ENCODE peak calls at places on chromosomes 13 and 19, in nine cellular contexts. G, K, M, Z, V, A, O, B and U are unnamed samples.

GRCh38 chr19:13044160-13044853 is 49.0 kb downstream of the NFIX start:
- DNase-seq in M (no peak), Z (no peak), V (no peak), B (peak; percentile 51), G (no peak), O (peak; percentile 62), A (no peak), K (peak; percentile 57), U (no peak)

GRCh38 chr19:46076951-46077814 is 36.4 kb upstream of the IGFL4 start:
- DNase-seq in M (peak; percentile 91), A (no peak), G (peak; percentile 9), O (peak; percentile 79), Z (peak; percentile 82), B (peak; percentile 89), V (peak; percentile 90), K (peak; percentile 88), U (peak; percentile 80)

GRCh38 chr13:25783480-25784081 is 268.2 kb downstream of the SHISA2 start:
- DNase-seq in B (no peak), Z (no peak), V (no peak), A (no peak), O (no peak), M (no peak), G (no peak), K (no peak), U (no peak)

GRCh38 chr13:45833242-45833641 is 18.3 kb downstream of the SIAH3 start:
- DNase-seq in O (no peak), B (peak; percentile 22), A (no peak), Z (no peak), V (no peak), G (no peak), M (no peak), K (no peak), U (no peak)

GRCh38 chr13:77079902-77080413 is 53.0 kb upstream of the FBXL3 start:
- DNase-seq in Z (no peak), K (no peak), V (no peak), B (no peak), M (no peak), G (no peak), O (no peak), A (no peak), U (no peak)

GRCh38 chr13:33453911-33454310 is 168.4 kb upstream of the STARD13 start:
- DNase-seq in B (no peak), G (no peak), M (no peak), Z (no peak), O (peak; percentile 34), V (peak; percentile 6), K (peak; percentile 35), A (no peak), U (no peak)

GRCh38 chr13:91785435-91786137 is 387.2 kb downstream of the GPC5 start:
- DNase-seq in Z (no peak), M (no peak), O (no peak), K (no peak), A (no peak), B (no peak), V (no peak), G (no peak), U (no peak)

GRCh38 chr19:19539738-19540703 is 2.0 kb downstream of the CILP2 start:
- DNase-seq in B (no peak), Z (peak; percentile 80), V (peak; percentile 52), O (peak; percentile 46), K (peak; percentile 50), A (no peak), G (no peak), M (no peak), U (peak; percentile 67)

GRCh38 chr19:18339703-18340102 is 695 bp upstream of the PGPEP1 start:
- DNase-seq in V (peak; percentile 50), A (no peak), O (peak; percentile 25), G (no peak), M (no peak), K (peak; percentile 26), B (peak; percentile 26), Z (no peak), U (no peak)

GRCh38 chr19:6752257-6753177 is 13.0 kb downstream of the TRIP10 start:
- DNase-seq in O (no peak), V (no peak), M (peak; percentile 48), Z (no peak), B (no peak), K (no peak), A (no peak), G (no peak), U (no peak)

GRCh38 chr19:50377051-50377441 is 789 bp downstream of the NR1H2 start:
- DNase-seq in A (no peak), Z (peak; percentile 58), B (no peak), M (peak; percentile 21), K (peak; percentile 16), V (peak; percentile 75), O (no peak), G (no peak), U (no peak)

GRCh38 chr19:3118232-3119070 is 17.4 kb upstream of the GNA15 start:
- DNase-seq in Z (no peak), G (no peak), K (no peak), V (no peak), A (no peak), M (no peak), B (no peak), O (no peak), U (no peak)

GRCh38 chr13:51621597-51621996 is 37.3 kb downstream of the WDFY2 start:
- DNase-seq in O (no peak), V (no peak), B (no peak), K (no peak), G (no peak), Z (no peak), M (no peak), A (no peak), U (no peak)

GRCh38 chr13:29428310-29428991 is 167.0 kb downstream of the SLC7A1 start:
- DNase-seq in G (no peak), O (no peak), B (no peak), Z (peak; percentile 6), V (no peak), A (no peak), K (peak; percentile 14), M (peak; percentile 87), U (peak; percentile 17)

GRCh38 chr19:13797058-13797440 is 1.8 kb downstream of the ZSWIM4 start:
- DNase-seq in Z (no peak), V (no peak), A (no peak), M (no peak), B (no peak), O (no peak), G (no peak), K (no peak), U (no peak)

GRCh38 chr19:8459520-8460260 is 14.9 kb downstream of the HNRNPM start:
- DNase-seq in O (peak; percentile 86), Z (no peak), G (no peak), B (peak; percentile 71), A (no peak), K (peak; percentile 89), M (no peak), V (peak; percentile 52), U (peak; percentile 83)
- H3K4me3 ChIP-seq in O (no peak overlapping the region), Z (no peak overlapping the region), G (no peak overlapping the region), B (no peak overlapping the region), A (no peak overlapping the region), K (no peak overlapping the region), M (no peak overlapping the region), V (peak overlapping the region; percentile 16), U (peak overlapping the region; percentile 17)

GRCh38 chr19:42540071-42540553 is 11.8 kb upstream of the CEACAM1 start:
- DNase-seq in K (no peak), V (no peak), B (peak; percentile 22), Z (no peak), G (no peak), O (no peak), M (no peak), A (no peak), U (no peak)

GRCh38 chr19:42542791-42543190 is 14.5 kb upstream of the CEACAM1 start:
- DNase-seq in O (no peak), Z (no peak), B (no peak), V (no peak), A (no peak), G (no peak), M (no peak), K (no peak), U (no peak)

GRCh38 chr19:42544146-42544545 is 15.9 kb upstream of the CEACAM1 start:
- DNase-seq in V (no peak), B (no peak), A (no peak), G (no peak), Z (no peak), K (no peak), M (no peak), O (no peak), U (no peak)

GRCh38 chr19:42538841-42539709 is 10.8 kb upstream of the CEACAM1 start:
- DNase-seq in V (no peak), G (no peak), B (no peak), M (no peak), K (no peak), A (no peak), O (no peak), Z (no peak), U (no peak)
- H3K4me3 ChIP-seq in V (no peak overlapping the region), G (no peak overlapping the region), B (no peak overlapping the region), M (no peak overlapping the region), K (no peak overlapping the region), A (no peak overlapping the region), O (no peak overlapping the region), Z (no peak overlapping the region), U (no peak overlapping the region)

DNA sequence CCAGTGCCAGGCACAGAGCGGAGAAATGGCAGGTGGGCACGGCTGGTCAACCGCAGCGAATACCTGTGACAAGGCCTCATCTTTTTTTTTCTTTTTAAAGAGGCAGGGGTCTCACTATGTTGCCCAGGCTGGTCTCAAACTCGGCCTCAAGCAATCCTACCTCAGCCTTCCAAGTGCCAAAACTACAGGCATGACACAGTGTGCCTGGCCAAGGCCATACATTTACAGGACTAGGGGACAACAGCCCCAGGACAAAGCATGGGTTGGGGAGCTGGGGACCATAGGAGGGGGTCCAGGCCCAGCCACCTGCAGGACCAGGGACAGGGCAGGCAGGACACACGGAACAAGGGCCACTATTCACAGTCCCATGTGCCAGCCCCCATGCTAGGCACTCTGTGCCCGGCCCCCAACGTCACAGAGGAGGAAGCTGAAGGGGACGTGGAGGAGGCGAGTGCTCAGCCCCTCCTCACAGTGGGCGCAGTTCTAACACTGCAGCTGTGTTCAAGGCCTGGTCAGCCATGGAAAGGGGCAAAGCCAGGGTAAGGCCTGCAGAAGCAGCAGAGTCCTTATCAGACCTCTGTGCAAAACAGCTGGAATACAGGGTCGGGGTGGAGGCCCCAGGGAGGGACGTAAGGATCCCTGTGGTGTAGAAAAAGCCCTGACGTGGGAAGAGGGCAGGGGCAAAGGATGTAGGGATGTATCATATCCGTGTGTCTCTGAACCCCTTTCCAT is 28.3 kb downstream of the SH3GL1 start:
- DNase-seq in O (no peak), V (no peak), A (no peak), B (no peak), K (no peak), M (no peak), G (no peak), Z (no peak), U (no peak)
- H3K4me3 ChIP-seq in O (no peak overlapping the region), V (no peak overlapping the region), A (no peak overlapping the region), B (no peak overlapping the region), K (no peak overlapping the region), M (no peak overlapping the region), G (no peak overlapping the region), Z (no peak overlapping the region), U (no peak overlapping the region)

DNA sequence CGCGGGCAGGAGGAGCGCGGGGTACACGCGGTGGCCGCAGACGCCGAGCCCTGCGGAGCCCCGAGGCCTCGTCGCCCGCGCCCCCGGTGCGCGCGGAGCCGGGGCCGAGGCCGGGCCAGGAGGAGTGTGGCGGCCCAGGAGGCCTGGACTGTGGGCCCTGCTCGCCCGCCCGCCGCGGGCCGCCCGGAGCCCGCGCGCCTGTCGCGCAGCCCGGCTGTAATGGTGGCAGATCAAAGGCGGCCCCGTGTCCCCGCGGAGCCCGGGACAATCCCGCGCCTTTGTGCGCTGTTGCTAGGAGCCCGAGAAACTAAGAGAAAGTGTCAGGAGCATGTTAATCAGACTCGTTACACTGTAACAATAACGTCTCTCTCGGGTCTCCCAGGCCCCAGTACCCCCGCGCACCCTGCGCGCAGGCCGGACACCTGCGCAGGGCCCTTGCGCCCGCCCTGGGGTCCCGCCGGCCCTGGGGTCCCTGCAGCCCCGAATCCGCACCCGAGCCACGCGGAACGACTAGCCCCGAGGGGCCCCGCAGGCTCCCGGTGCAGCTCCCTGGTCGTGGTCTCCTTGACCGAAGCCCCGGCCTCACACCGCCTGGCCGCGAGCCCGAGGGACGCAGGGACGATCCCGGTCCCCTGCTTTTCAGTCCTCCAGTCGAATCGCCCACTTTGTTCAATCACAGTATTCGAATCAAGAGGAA is 75.4 kb downstream of the ZIC5 start:
- DNase-seq in Z (no peak), K (no peak), V (no peak), G (no peak), O (no peak), M (no peak), A (no peak), B (no peak), U (no peak)
- H3K4me3 ChIP-seq in Z (no peak overlapping the region), K (no peak overlapping the region), V (no peak overlapping the region), G (no peak overlapping the region), O (no peak overlapping the region), M (no peak overlapping the region), A (no peak overlapping the region), B (no peak overlapping the region), U (no peak overlapping the region)